ENCODE peak calls at places on chromosomes 16 and 17, in eight cellular contexts. Y is tibial artery; Z is Panc1; Q is mucosa of descending colon; O is GM12865; M is AG04450; X is fibroblast of pulmonary artery; F is CD4-positive, alpha-beta T cell. I is an unnamed sample.

GRCh38 chr17:78416311-78416711 is 37.9 kb downstream of the PGS1 start:
- DNase-seq in X (no peak), M (no peak), Y (no peak), F (no peak), O (no peak), Q (peak), Z (no peak), I (no peak)

GRCh38 chr17:50688168-50688719 is 19.5 kb downstream of the ANKRD40 start:
- DNase-seq in M (no peak), O (peak), Y (no peak), X (no peak), F (no peak), Q (no peak), Z (no peak), I (no peak)

GRCh38 chr17:76327689-76328088 is 19.6 kb upstream of the QRICH2 start:
- DNase-seq in Y (no peak), X (no peak), M (no peak), Z (no peak), O (no peak), F (no peak), Q (no peak), I (no peak)

GRCh38 chr17:47279062-47279801 is 25.6 kb downstream of the ITGB3 start:
- DNase-seq in X (peak), F (no peak), Z (no peak), Q (no peak), M (peak), O (peak), Y (peak), I (peak)

GRCh38 chr17:7266784-7267183 is 4.5 kb upstream of the CLDN7 start:
- DNase-seq in M (no peak), Q (no peak), F (no peak), Z (no peak), X (no peak), O (no peak), Y (no peak), I (no peak)

GRCh38 chr16:27428035-27428785 is 26.2 kb downstream of the IL21R start:
- DNase-seq in F (no peak), X (no peak), M (no peak), Q (no peak), Z (no peak), Y (no peak), O (peak), I (peak)

GRCh38 chr16:78275420-78275819 is 176.0 kb downstream of the WWOX start:
- DNase-seq in Q (no peak), F (no peak), Z (no peak), O (no peak), Y (no peak), X (no peak), M (no peak), I (no peak)

GRCh38 chr17:65198653-65199382 is 61.6 kb downstream of the RGS9 start:
- DNase-seq in F (no peak), M (no peak), Q (no peak), Z (peak), X (peak), Y (no peak), O (peak), I (no peak)

GRCh38 chr17:40775945-40776344 is 3.9 kb upstream of the KRT26 start:
- DNase-seq in M (no peak), Y (no peak), Q (no peak), F (no peak), Z (no peak), X (no peak), O (no peak), I (no peak)

GRCh38 chr16:89060207-89060794 is 33.4 kb upstream of the ACSF3 start:
- DNase-seq in Q (no peak), X (no peak), M (no peak), O (peak), Y (no peak), F (no peak), Z (no peak), I (no peak)

GRCh38 chr16:23148513-23149266 is 562 bp downstream of the USP31 start:
- DNase-seq in M (no peak), Z (no peak), O (peak), Q (peak), X (peak), F (peak), Y (peak), I (peak)

GRCh38 chr16:88527186-88527936 is 42.8 kb upstream of the ZC3H18 start:
- DNase-seq in O (peak), X (peak), Q (peak), Y (no peak), F (peak), Z (peak), M (peak), I (peak)

GRCh38 chr17:69819316-69820087 is 255.5 kb upstream of the KCNJ16 start:
- DNase-seq in Q (no peak), F (no peak), M (no peak), Z (no peak), O (no peak), Y (no peak), X (no peak), I (no peak)

GRCh38 chr16:27374794-27375499 is 27.0 kb upstream of the IL21R start:
- DNase-seq in O (peak), M (peak), Y (peak), F (no peak), Q (peak), X (peak), Z (no peak), I (peak)

GRCh38 chr17:82241926-82242697 is 13.3 kb downstream of the SLC16A3 start:
- DNase-seq in F (no peak), O (peak), X (no peak), Z (no peak), Q (no peak), M (no peak), Y (no peak), I (peak)

GRCh38 chr16:27382187-27382855 is 19.7 kb upstream of the IL21R start:
- DNase-seq in F (no peak), Z (no peak), Y (no peak), M (no peak), X (no peak), Q (no peak), O (no peak), I (peak)

GRCh38 chr16:68444058-68444657 is 4.2 kb downstream of the SMPD3 start:
- DNase-seq in Q (peak), Z (no peak), M (no peak), O (peak), F (no peak), Y (no peak), X (peak), I (no peak)

GRCh38 chr17:76280650-76281049 is 15.5 kb downstream of the UBALD2 start:
- DNase-seq in O (no peak), Y (no peak), X (no peak), Q (no peak), Z (no peak), F (no peak), M (no peak), I (no peak)

GRCh38 chr16:51393381-51394005 is 242.4 kb upstream of the SALL1 start:
- DNase-seq in Y (no peak), X (peak), O (no peak), M (no peak), Z (peak), F (no peak), Q (no peak), I (no peak)

GRCh38 chr16:5665770-5666169 is 568.2 kb upstream of the EEF2KMT start:
- DNase-seq in F (no peak), Y (no peak), Q (no peak), X (no peak), M (no peak), O (no peak), Z (no peak), I (no peak)

GRCh38 chr17:57284583-57284982 is 28.3 kb downstream of the MSI2 start:
- DNase-seq in Q (no peak), M (no peak), Y (no peak), Z (no peak), X (no peak), O (no peak), F (no peak), I (no peak)

GRCh38 chr17:15157051-15157450 is 108.1 kb downstream of the PMP22 start:
- DNase-seq in Q (no peak), M (no peak), Z (no peak), X (peak), Y (no peak), F (no peak), O (no peak), I (no peak)

GRCh38 chr16:69064789-69065313 is 40.6 kb upstream of the HAS3 start:
- DNase-seq in Z (no peak), Q (no peak), F (no peak), Y (no peak), M (no peak), X (no peak), O (no peak), I (no peak)

GRCh38 chr16:19167710-19168172 is 299 bp upstream of the SYT17 start:
- DNase-seq in Y (peak), O (peak), Z (no peak), M (no peak), X (peak), Q (peak), F (no peak), I (peak)

GRCh38 chr16:84271866-84272265 is 22.8 kb upstream of the WFDC1 start:
- DNase-seq in Z (no peak), X (no peak), F (no peak), Y (no peak), O (no peak), Q (no peak), M (no peak), I (no peak)

GRCh38 chr16:2026461-2027023 is at the start of gene NHERF2:
- DNase-seq in F (no peak), Y (no peak), Z (no peak), X (no peak), O (no peak), M (no peak), Q (peak), I (peak)

GRCh38 chr17:32783602-32784001 is 93.3 kb downstream of the MYO1D start:
- DNase-seq in Q (no peak), O (peak), Y (no peak), M (peak), X (peak), Z (peak), F (no peak), I (no peak)

GRCh38 chr17:8041980-8042379 is 3.1 kb downstream of the ALOX15B start:
- DNase-seq in M (no peak), Z (no peak), Y (no peak), F (no peak), O (no peak), Q (no peak), X (no peak), I (no peak)

GRCh38 chr17:34117811-34118210 is 137.3 kb upstream of the CCL2 start:
- DNase-seq in M (no peak), O (no peak), Z (no peak), Y (no peak), F (no peak), X (no peak), Q (no peak), I (no peak)

GRCh38 chr17:14205992-14206461 is 30.6 kb downstream of the CDRT15 start:
- DNase-seq in Z (no peak), O (no peak), Y (no peak), M (no peak), F (peak), Q (peak), X (no peak), I (peak)

GRCh38 chr16:15498427-15499175 is 64.2 kb downstream of the BMERB1 start:
- DNase-seq in Y (no peak), X (peak), M (no peak), Q (no peak), O (no peak), Z (no peak), F (no peak), I (no peak)

GRCh38 chr16:69406780-69407331 is 17.6 kb upstream of the CYB5B start:
- DNase-seq in Z (no peak), F (no peak), Q (no peak), X (no peak), O (peak), M (no peak), Y (no peak), I (no peak)

GRCh38 chr16:10519929-10520868 is 60.2 kb downstream of the EMP2 start:
- DNase-seq in F (no peak), M (no peak), Q (no peak), X (no peak), Z (no peak), O (no peak), Y (no peak), I (no peak)
- TF ChIP-seq CTCF in F (no peak), M (no peak), Q (no peak), X (no peak), Z (no peak), O (no peak), Y (no peak), I (no peak)

GRCh38 chr16:49559242-49559641 is 185.6 kb downstream of the C16orf78 start:
- DNase-seq in F (no peak), M (no peak), Y (no peak), X (no peak), Z (no peak), O (no peak), Q (no peak), I (no peak)

GRCh38 chr16:49558451-49558850 is 184.8 kb downstream of the C16orf78 start:
- DNase-seq in Y (no peak), M (no peak), Z (no peak), Q (no peak), X (no peak), F (no peak), O (no peak), I (no peak)

GRCh38 chr16:49557070-49557446 is 183.5 kb downstream of the C16orf78 start:
- DNase-seq in M (no peak), F (no peak), O (no peak), Q (no peak), Z (no peak), X (no peak), Y (no peak), I (peak)

GRCh38 chr16:49560018-49560830 is 186.6 kb downstream of the C16orf78 start:
- DNase-seq in F (no peak), Z (no peak), O (no peak), M (no peak), Q (no peak), X (peak), Y (peak), I (no peak)

GRCh38 chr16:49556252-49557069 is 182.9 kb downstream of the C16orf78 start:
- DNase-seq in Q (no peak), Z (no peak), M (no peak), F (no peak), O (peak), X (peak), Y (no peak), I (peak)
- TF ChIP-seq CTCF in Q (no peak), Z (peak), M (peak), F (no peak), O (peak), X (peak), Y (peak), I (no peak)

DNA sequence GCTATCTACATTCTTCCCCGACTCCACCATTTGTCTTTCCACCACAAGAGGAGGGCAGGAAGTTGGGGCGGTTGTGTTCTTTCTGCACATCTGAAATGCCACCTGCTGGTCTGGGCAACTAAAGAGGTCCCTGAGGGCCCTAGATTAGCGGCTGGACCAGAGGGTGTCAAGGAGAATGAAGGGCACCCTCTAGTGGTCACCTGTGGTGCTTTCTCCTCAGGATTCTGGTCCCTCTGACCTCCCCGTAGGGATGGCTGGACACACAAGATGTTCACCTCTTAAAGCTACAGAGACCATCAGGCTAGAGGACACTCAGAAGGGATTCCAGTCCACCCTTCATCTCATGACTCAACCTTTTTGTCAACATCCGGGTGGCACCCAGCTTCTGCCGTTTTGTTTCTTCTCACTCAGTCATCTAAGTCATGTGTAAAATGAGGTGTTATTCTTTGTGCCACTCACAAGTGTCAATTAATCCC is 2.9 kb upstream of the SCIMP start:
- DNase-seq in M (no peak), Q (peak), Z (peak), O (peak), F (no peak), Y (peak), X (peak), I (peak)
- TF ChIP-seq CTCF in M (peak), Q (peak), Z (peak), O (peak), F (peak), Y (peak), X (peak), I (peak)

GRCh38 chr17:2025220-2025621 is at the start of gene RTN4RL1:
- DNase-seq in X (peak), F (peak), M (no peak), Q (peak), O (peak), Y (peak), Z (no peak), I (peak)
- TF ChIP-seq CTCF in X (no peak), F (no peak), M (no peak), Q (no peak), O (no peak), Y (no peak), Z (no peak), I (no peak)

GRCh38 chr16:9823510-9823909 is 358.7 kb downstream of the GRIN2A start:
- DNase-seq in O (no peak), X (no peak), Y (no peak), M (no peak), F (no peak), Z (no peak), Q (no peak), I (no peak)

GRCh38 chr16:9826630-9827029 is 355.6 kb downstream of the GRIN2A start:
- DNase-seq in F (no peak), Y (no peak), M (no peak), X (no peak), O (no peak), Z (no peak), Q (no peak), I (no peak)

GRCh38 chr16:9821970-9822369 is 360.3 kb downstream of the GRIN2A start:
- DNase-seq in Q (no peak), Z (no peak), M (no peak), X (no peak), F (no peak), Y (no peak), O (no peak), I (no peak)

GRCh38 chr16:9824191-9824590 is 358.0 kb downstream of the GRIN2A start:
- DNase-seq in Y (no peak), Z (no peak), O (no peak), M (no peak), F (no peak), Q (no peak), X (no peak), I (no peak)

DNA sequence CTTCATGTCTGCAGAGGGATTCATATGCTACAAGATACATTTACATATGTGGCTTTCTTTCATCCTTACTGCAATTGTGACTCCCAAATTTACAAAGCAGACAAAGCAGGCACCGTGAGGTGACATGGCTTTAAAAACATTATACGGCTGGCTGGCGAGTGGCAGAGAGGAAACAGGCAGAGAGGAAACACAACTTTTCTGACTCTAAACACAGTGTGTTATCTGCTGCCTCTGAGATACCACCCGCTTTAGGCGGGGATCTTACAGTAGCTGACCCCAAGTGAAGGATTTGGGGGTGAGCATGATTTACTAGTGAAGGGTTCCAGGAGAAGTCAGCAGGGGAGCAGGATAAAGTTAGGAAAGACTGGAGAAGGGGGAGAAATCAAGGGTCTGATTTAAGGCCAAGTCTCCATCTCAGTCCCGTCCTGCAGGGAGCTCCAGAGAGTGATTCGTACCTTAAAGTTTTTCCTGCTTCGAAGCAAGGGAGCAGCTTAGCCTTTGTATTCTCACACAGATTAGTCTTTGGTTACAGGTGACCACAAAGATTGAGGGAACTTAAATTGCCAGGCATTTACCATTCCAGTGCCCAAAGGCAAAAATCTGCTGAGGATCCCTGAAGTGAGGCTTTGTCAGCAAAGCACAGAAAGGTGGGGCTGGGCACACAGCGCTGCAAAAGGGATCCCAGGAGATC is 355.0 kb downstream of the GRIN2A start:
- DNase-seq in M (no peak), Z (no peak), Y (no peak), O (no peak), X (no peak), Q (no peak), F (no peak), I (no peak)
- TF ChIP-seq CTCF in M (no peak), Z (no peak), Y (no peak), O (no peak), X (no peak), Q (no peak), F (no peak), I (no peak)